ENCODE peak calls at places on chromosome 14, in five cellular contexts. M is HS-5; N is HTR-8/SVneo; S is stimulated activated CD8-positive, alpha-beta memory T cell treated with anti-CD3 and anti-CD28 coated beads, Interleukin-15, amount 100 ng/mL, for 24 hours; Y is choroid plexus epithelial cell. J is an unnamed sample.

GRCh38 chr14:96039633-96040311 is 610 bp downstream of the C14orf132 start:
- DNase-seq in Y (peak; percentile 50), S (no peak), M (no peak), N (peak; percentile 34), J (no peak)

GRCh38 chr14:99389171-99389826 is 91.4 kb downstream of the SETD3 start:
- DNase-seq in Y (peak; percentile 30), M (no peak), S (peak; percentile 40), N (peak; percentile 69), J (peak; percentile 56)

GRCh38 chr14:100222219-100223093 is 16.5 kb upstream of the YY1 start:
- DNase-seq in Y (peak; percentile 22), S (no peak), N (no peak), M (no peak), J (no peak)

GRCh38 chr14:39229601-39230110 is 4.1 kb upstream of the MIA2 start:
- DNase-seq in Y (no peak), S (no peak), M (no peak), N (no peak), J (no peak)

GRCh38 chr14:102020058-102020971 is 55.9 kb downstream of the DYNC1H1 start:
- DNase-seq in Y (peak; percentile 77), S (no peak), M (peak; percentile 90), N (peak; percentile 51), J (no peak)

GRCh38 chr14:32608880-32609279 is 279.8 kb downstream of the AKAP6 start:
- DNase-seq in S (no peak), Y (peak; percentile 53), M (no peak), N (no peak), J (peak; percentile 20)

GRCh38 chr14:92982941-92983340 is 60.0 kb downstream of the CHGA start:
- DNase-seq in N (no peak), M (no peak), S (no peak), Y (no peak), J (no peak)

GRCh38 chr14:80047761-80048160 is 163.5 kb downstream of the DIO2 start:
- DNase-seq in Y (peak; percentile 69), N (no peak), S (no peak), M (no peak), J (no peak)

GRCh38 chr14:87745507-87746118 is 247.4 kb downstream of the GALC start:
- DNase-seq in Y (peak; percentile 23), N (no peak), M (no peak), S (no peak), J (peak; percentile 54)

J was measured in RWPE1.